ENCODE peak calls at places on chromosomes 2 and 18, in four cellular contexts. L is AG04450, K is A673, G is PC-3. F is an unnamed sample.
A peak's percentile ranks its signal among the peaks of the same experiment; 100 is the strongest.

GRCh38 chr2:231387904-231388724 is 7.4 kb upstream of the B3GNT7 start:
- DNase-seq in K (no peak), G (peak; percentile 90), L (no peak), F (no peak)

GRCh38 chr18:23237524-23238151 is 102.4 kb downstream of the CABLES1 start:
- DNase-seq in K (no peak), G (no peak), L (no peak), F (no peak)

GRCh38 chr2:79935771-79936657 is 368.5 kb downstream of the LRRTM1 start:
- DNase-seq in K (peak; percentile 77), G (peak; percentile 58), L (peak; percentile 44), F (no peak)

GRCh38 chr2:133780099-133780996 is 212.1 kb upstream of the NCKAP5 start:
- DNase-seq in G (peak; percentile 94), K (peak; percentile 93), L (peak; percentile 60), F (peak; percentile 36)

GRCh38 chr2:189751080-189751658 is 11.4 kb downstream of the OSGEPL1 start:
- DNase-seq in L (no peak), G (peak; percentile 67), K (peak; percentile 58), F (no peak)

GRCh38 chr18:10086458-10086857 is 172.6 kb downstream of the VAPA start:
- DNase-seq in G (peak; percentile 41), L (no peak), K (no peak), F (no peak)

GRCh38 chr2:201643216-201643651 is at the start of gene TMEM237:
- DNase-seq in L (no peak), K (peak; percentile 51), G (peak; percentile 37), F (no peak)

GRCh38 chr2:182300603-182301002 is 126.2 kb downstream of the PDE1A start:
- DNase-seq in K (peak; percentile 17), L (no peak), G (peak; percentile 62), F (peak; percentile 82)

GRCh38 chr2:1051075-1051474 is 100.4 kb downstream of the SNTG2 start:
- DNase-seq in L (no peak), G (peak; percentile 41), K (peak; percentile 22), F (no peak)

DNA sequence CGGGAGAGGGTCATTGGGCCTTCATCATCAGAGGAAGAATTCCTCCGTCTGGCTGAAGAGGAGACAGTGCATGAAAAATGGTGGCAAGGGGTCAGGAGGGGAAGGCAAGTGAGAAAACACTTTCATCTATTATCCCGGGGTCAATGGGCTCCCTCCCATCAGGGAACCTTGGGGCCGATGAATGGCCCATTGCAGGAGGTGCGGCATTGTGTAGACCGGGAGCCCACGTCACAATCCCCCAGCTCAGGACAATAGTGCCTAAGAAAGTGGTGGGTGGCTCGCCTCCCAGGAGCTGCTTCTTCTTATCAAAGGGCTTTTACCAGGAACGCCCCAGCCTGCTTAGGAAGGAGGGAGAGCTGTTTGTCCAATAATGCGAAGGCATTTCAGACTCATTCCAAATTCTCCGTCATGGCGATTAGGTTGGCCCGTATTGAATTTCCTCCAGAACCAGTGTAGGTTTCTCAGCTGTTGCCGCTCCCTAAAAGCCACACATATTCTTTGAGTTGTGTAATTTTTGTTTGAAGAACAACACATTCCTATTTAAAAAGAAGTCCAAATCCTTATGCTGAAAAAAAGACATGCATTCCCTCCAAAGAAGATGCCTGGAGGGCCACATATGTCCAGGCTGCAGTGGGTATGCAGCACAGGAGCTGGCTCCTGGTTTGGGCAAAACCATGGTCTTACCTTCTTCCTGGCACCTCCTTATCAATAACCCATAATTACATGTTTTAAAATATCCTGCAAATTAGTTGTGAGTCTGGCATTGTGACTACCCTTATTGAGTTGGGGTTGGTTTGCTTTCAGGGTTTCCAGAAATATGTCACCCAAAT is 264.7 kb downstream of the MYCN start:
- DNase-seq in K (no peak), G (no peak), L (no peak), F (no peak)
- H3K4me3 ChIP-seq in K (no peak overlapping the region), G (no peak overlapping the region), L (no peak overlapping the region), F (no peak overlapping the region)

DNA sequence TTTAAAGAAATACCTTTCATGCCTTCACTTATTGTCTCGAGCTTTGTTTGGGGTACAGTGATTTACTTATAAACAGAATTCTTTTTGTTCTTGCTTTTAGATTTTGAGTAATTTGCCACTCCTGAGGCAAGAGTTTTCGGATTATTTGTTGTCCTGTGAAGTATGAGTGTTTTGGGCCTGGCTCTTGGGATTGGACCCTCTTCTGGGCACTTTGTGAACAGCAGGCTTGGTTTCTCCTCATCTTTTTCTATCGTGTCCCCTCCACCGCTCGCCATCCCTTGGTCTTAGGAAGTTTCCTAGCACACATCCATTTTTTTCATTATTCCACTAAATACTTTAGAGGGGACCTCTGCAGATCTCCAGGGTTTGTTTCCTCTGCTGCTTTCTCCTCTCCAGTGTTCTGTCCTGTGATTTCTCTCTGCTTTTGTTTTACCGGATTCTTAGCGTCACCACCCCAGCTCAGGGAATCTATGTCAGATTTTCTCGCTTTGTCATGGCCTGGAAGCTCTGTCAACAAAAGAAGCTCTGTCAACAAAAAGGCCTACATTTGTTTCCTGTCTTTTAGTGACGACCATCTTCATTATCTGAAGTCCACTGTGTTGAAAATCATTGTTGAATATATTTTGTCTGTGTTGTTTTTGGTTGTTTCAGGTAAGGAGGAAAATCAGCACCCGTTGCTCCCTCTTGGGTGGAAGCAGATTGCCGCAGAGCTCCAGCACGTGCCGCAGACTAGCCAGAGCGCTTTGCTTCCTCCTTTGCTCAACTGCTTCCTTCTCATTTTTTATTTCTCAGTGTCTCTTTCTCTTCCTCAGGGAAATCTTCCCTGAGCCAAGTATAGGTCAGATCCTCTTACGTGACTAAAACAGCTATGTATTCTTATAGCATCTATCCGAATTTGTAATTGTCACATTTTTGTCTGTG is 27.8 kb downstream of the ANKRD62 start:
- DNase-seq in L (no peak), G (peak; percentile 39), K (peak; percentile 10), F (no peak)
- TF ChIP-seq CTCF in L (peak; percentile 42), G (peak; percentile 58), K (peak; percentile 36), F (peak; percentile 52)

DNA sequence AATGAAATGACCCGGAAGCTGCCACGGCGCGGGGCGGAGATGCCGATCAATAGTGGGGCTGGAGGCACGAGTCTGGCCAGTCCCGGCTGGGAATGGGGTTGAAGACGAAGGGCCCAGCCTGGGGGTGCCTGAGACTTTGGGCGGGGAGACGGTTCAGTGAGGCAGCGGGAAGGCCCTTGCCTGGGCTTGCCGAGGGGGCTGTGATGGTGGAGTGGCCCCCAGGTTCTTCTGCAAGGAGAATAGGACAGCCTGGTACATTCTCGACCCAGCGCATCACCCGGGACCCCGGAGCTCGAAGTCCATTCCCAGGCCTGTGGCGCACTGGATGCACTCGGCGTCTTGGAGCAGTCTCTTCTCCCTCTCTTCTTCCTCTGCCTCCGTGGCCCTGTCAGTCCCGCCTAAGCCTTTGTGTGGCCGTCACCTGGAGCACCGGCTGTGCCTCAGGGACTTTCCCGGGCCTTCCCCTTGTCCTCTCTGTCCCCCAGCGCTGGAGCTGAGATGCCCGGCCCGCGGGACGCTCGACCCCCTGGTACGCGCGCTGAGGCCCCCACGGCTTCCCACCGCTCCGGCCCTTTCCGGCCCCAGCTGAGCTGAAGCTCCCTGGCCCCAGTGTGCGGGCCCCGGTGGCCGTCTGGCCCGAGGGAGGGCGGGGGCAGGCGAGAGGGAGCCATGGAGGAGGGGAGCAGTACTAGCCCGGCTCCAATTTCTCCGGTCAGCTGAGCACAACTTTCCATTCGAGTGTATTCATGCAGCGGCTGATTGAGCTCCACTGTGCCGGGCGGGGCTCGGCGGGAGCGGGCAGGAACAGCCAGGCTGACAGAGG is 8.0 kb downstream of the SIX3 start:
- DNase-seq in K (no peak), G (no peak), L (no peak), F (no peak)
- H3K4me3 ChIP-seq in K (no peak overlapping the region), G (no peak overlapping the region), L (no peak overlapping the region), F (peak overlapping the region; percentile 37)

GRCh38 chr2:54763636-54764291 is 40.3 kb downstream of the EML6 start:
- DNase-seq in G (no peak), K (peak; percentile 43), L (no peak), F (no peak)
- TF ChIP-seq CTCF in G (peak; percentile 39), K (peak; percentile 73), L (no peak), F (peak; percentile 50)

GRCh38 chr18:62346327-62347090 is 21.4 kb downstream of the TNFRSF11A start:
- DNase-seq in G (no peak), L (no peak), K (no peak), F (no peak)
- H3K4me3 ChIP-seq in G (no peak overlapping the region), L (no peak overlapping the region), K (no peak overlapping the region), F (no peak overlapping the region)